ENCODE peak calls at places on chromosome 6, in ten cellular contexts. E is A549, Z is mesothelial cell of epicardium, G is ovary, U is foreskin fibroblast, Y is fibroblast of pulmonary artery, A is body of pancreas, J is WTC11, V is BJ, C is GM20000. I is an unnamed sample.

GRCh38 chr6:56765494-56765893 is 122.8 kb upstream of the DST start:
- DNase-seq in E (no peak), Z (no peak), G (no peak), U (no peak), Y (no peak), A (no peak), J (no peak), V (no peak), C (no peak), I (no peak)

GRCh38 chr6:161303628-161304340 is 29.9 kb upstream of the AGPAT4 start:
- DNase-seq in E (no peak), Z (no peak), G (no peak), U (peak; percentile 9), Y (peak; percentile 46), A (no peak), J (no peak), V (no peak), C (no peak), I (peak; percentile 54)

GRCh38 chr6:8888468-8888867 is 453.1 kb upstream of the SLC35B3 start:
- DNase-seq in E (no peak), Z (no peak), G (no peak), U (no peak), Y (no peak), A (no peak), J (no peak), V (no peak), C (peak; percentile 25), I (peak; percentile 30)

GRCh38 chr6:24453921-24454320 is 35.5 kb downstream of the GPLD1 start:
- DNase-seq in E (no peak), Z (no peak), G (no peak), U (no peak), Y (no peak), A (no peak), J (no peak), V (no peak), C (no peak), I (no peak)

GRCh38 chr6:159056432-159056831 is 11.6 kb upstream of the TAGAP start:
- DNase-seq in E (no peak), Z (no peak), G (no peak), U (no peak), Y (no peak), A (no peak), J (no peak), V (no peak), C (no peak), I (no peak)

GRCh38 chr6:106360410-106360988 is at the start of gene CRYBG1:
- DNase-seq in E (peak; percentile 73), Z (peak; percentile 65), G (peak; percentile 20), U (no peak), Y (peak; percentile 13), A (peak; percentile 82), J (peak; percentile 93), V (no peak), C (peak; percentile 87), I (peak; percentile 82)

GRCh38 chr6:137341721-137342195 is 122.6 kb upstream of the IFNGR1 start:
- DNase-seq in E (peak; percentile 65), Z (no peak), G (no peak), U (peak; percentile 50), Y (peak; percentile 10), A (peak; percentile 57), J (peak; percentile 20), V (no peak), C (peak; percentile 27), I (peak; percentile 53)

GRCh38 chr6:104483225-104483834 is 376.4 kb downstream of the HACE1 start:
- DNase-seq in E (no peak), Z (no peak), G (no peak), U (no peak), Y (peak; percentile 59), A (no peak), J (no peak), V (no peak), C (no peak), I (peak; percentile 47)

GRCh38 chr6:157298325-157298724 is 25.0 kb downstream of the TMEM242 start:
- DNase-seq in E (no peak), Z (no peak), G (no peak), U (no peak), Y (no peak), A (no peak), J (no peak), V (no peak), C (no peak), I (no peak)

GRCh38 chr6:111597687-111598086 is 8.0 kb downstream of the TRAF3IP2 start:
- DNase-seq in E (no peak), Z (no peak), G (no peak), U (no peak), Y (no peak), A (peak; percentile 37), J (no peak), V (no peak), C (no peak), I (no peak)

GRCh38 chr6:152094992-152095592 is 287.6 kb downstream of the ESR1 start:
- DNase-seq in E (peak; percentile 59), Z (no peak), G (peak; percentile 76), U (peak; percentile 100), Y (peak; percentile 98), A (peak; percentile 76), J (no peak), V (peak; percentile 99), C (no peak), I (peak; percentile 98)

GRCh38 chr6:157822221-157823000 is 635 bp upstream of the SNX9 start:
- DNase-seq in E (peak; percentile 12), Z (peak; percentile 27), G (peak; percentile 28), U (no peak), Y (no peak), A (peak; percentile 13), J (peak; percentile 38), V (no peak), C (no peak), I (no peak)

GRCh38 chr6:126748141-126748540 is 370.3 kb upstream of the RSPO3 start:
- DNase-seq in E (no peak), Z (no peak), G (no peak), U (peak; percentile 35), Y (no peak), A (no peak), J (no peak), V (no peak), C (no peak), I (no peak)

GRCh38 chr6:137729866-137730629 is 137.0 kb upstream of the TNFAIP3 start:
- DNase-seq in E (no peak), Z (no peak), G (no peak), U (peak; percentile 75), Y (peak; percentile 83), A (no peak), J (no peak), V (no peak), C (no peak), I (peak; percentile 65)

GRCh38 chr6:134240664-134241431 is 77.1 kb downstream of the SGK1 start:
- DNase-seq in E (no peak), Z (no peak), G (no peak), U (no peak), Y (no peak), A (peak; percentile 76), J (no peak), V (no peak), C (no peak), I (peak; percentile 71)

GRCh38 chr6:77740380-77740779 is 87.5 kb downstream of the MEI4 start:
- DNase-seq in E (peak; percentile 3), Z (no peak), G (no peak), U (peak; percentile 1), Y (peak; percentile 46), A (no peak), J (no peak), V (no peak), C (peak; percentile 5), I (peak; percentile 43)
- TF ChIP-seq CTCF in E (peak; percentile 29), Z (peak; percentile 85), G (no peak), U (peak; percentile 6), Y (peak; percentile 37), A (peak; percentile 52), J (no peak), V (peak; percentile 27), C (no peak), I (peak; percentile 41)

GRCh38 chr6:136288566-136289326 is 900 bp downstream of the BCLAF1 start:
- DNase-seq in E (peak; percentile 52), Z (peak; percentile 30), G (peak; percentile 57), U (peak; percentile 91), Y (peak; percentile 93), A (peak; percentile 92), J (peak; percentile 68), V (peak; percentile 75), C (peak; percentile 33), I (peak; percentile 85)
- TF ChIP-seq CTCF in E (no peak), Z (no peak), G (no peak), U (no peak), Y (peak; percentile 3), A (no peak), J (no peak), V (peak; percentile 33), C (no peak), I (no peak)

GRCh38 chr6:119966484-119966883 is 616.9 kb upstream of the MAN1A1 start:
- DNase-seq in E (no peak), Z (no peak), G (no peak), U (no peak), Y (no peak), A (no peak), J (peak; percentile 86), V (no peak), C (no peak), I (peak; percentile 11)
- TF ChIP-seq CTCF in E (no peak), Z (no peak), G (no peak), U (no peak), Y (no peak), A (no peak), J (peak; percentile 63), V (no peak), C (peak; percentile 35), I (no peak)

DNA sequence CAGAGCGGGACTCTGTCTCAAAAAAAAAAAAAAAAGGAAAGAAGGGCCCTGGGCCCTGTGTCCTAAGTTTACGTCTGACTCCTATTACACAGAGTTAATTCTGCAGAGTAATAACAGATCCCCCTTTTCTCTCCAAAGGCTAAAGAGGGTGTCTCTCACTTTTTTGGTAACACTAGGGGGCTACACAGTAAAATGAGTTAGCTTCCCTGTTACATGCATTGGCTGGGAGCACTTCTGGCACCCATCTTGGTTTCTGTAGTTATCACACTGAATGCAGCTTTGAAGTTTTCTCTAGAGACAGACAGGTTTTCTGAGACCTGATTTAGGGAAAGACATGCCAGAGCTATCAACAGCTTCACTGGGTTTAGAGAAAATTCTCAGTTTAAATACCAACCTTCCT is 29.2 kb downstream of the RNF8 start:
- DNase-seq in E (no peak), Z (no peak), G (no peak), U (no peak), Y (no peak), A (no peak), J (no peak), V (no peak), C (no peak), I (no peak)
- TF ChIP-seq CTCF in E (no peak), Z (no peak), G (no peak), U (no peak), Y (no peak), A (no peak), J (no peak), V (no peak), C (no peak), I (no peak)